ENCODE peak calls at places on chromosome 10, in nine cellular contexts. B is MCF 10A, H is colonic mucosa, S is H1, K is mesothelial cell of epicardium, W is GM10248, N is PC-9, D is RWPE1, O is left ventricle myocardium inferior. R is an unnamed sample.
A peak's percentile ranks its signal among the peaks of the same experiment; 100 is the strongest.

GRCh38 chr10:44936314-44936975 is 23.2 kb upstream of the RASSF4 start:
- DNase-seq in B (no peak), H (no peak), S (no peak), K (no peak), W (no peak), N (no peak), D (no peak), O (no peak), R (no peak)

GRCh38 chr10:8586504-8586903 is 532.0 kb downstream of the GATA3 start:
- DNase-seq in B (no peak), H (no peak), S (no peak), K (no peak), W (no peak), N (no peak), D (peak; percentile 7), O (no peak), R (no peak)

GRCh38 chr10:77636967-77637473 is 588 bp downstream of the KCNMA1 start:
- DNase-seq in B (no peak), H (no peak), S (no peak), K (no peak), W (no peak), N (no peak), D (no peak), O (no peak), R (no peak)

GRCh38 chr10:76082232-76082631 is 650.8 kb downstream of the LRMDA start:
- DNase-seq in B (peak; percentile 44), H (no peak), S (no peak), K (no peak), W (no peak), N (no peak), D (no peak), O (no peak), R (no peak)

GRCh38 chr10:5234106-5234877 is 37.7 kb downstream of the AKR1C4 start:
- DNase-seq in B (peak; percentile 96), H (peak; percentile 41), S (no peak), K (no peak), W (no peak), N (peak; percentile 84), D (peak; percentile 73), O (no peak), R (no peak)

GRCh38 chr10:5416981-5417380 is 4.6 kb downstream of the NET1 start:
- DNase-seq in B (no peak), H (no peak), S (no peak), K (no peak), W (no peak), N (no peak), D (no peak), O (no peak), R (no peak)

GRCh38 chr10:113060221-113061053 is 110.4 kb downstream of the TCF7L2 start:
- DNase-seq in B (no peak), H (peak; percentile 62), S (no peak), K (no peak), W (no peak), N (no peak), D (no peak), O (peak; percentile 78), R (no peak)

GRCh38 chr10:68365611-68366010 is 32.9 kb upstream of the PBLD start:
- DNase-seq in B (no peak), H (no peak), S (no peak), K (no peak), W (no peak), N (no peak), D (no peak), O (no peak), R (no peak)

GRCh38 chr10:100586959-100587358 is 51.2 kb downstream of the HIF1AN start:
- DNase-seq in B (no peak), H (no peak), S (no peak), K (no peak), W (no peak), N (no peak), D (no peak), O (no peak), R (no peak)

GRCh38 chr10:53690556-53691240 is 918.1 kb upstream of the MBL2 start:
- DNase-seq in B (no peak), H (no peak), S (no peak), K (no peak), W (no peak), N (no peak), D (no peak), O (no peak), R (no peak)

GRCh38 chr10:27658788-27659187 is 86.8 kb downstream of the MKX start:
- DNase-seq in B (no peak), H (no peak), S (no peak), K (no peak), W (no peak), N (no peak), D (peak; percentile 36), O (no peak), R (no peak)

GRCh38 chr10:8702181-8702580 is 647.7 kb downstream of the GATA3 start:
- DNase-seq in B (no peak), H (no peak), S (no peak), K (no peak), W (no peak), N (no peak), D (no peak), O (no peak), R (no peak)

GRCh38 chr10:110137142-110137545 is 70.3 kb upstream of the MXI1 start:
- DNase-seq in B (peak; percentile 74), H (no peak), S (no peak), K (no peak), W (peak; percentile 56), N (peak; percentile 57), D (peak; percentile 66), O (no peak), R (peak; percentile 60)

GRCh38 chr10:50788951-50789904 is 49.5 kb downstream of the ASAH2B start:
- DNase-seq in B (peak; percentile 59), H (no peak), S (no peak), K (no peak), W (peak; percentile 12), N (peak; percentile 47), D (peak; percentile 56), O (no peak), R (peak; percentile 20)

GRCh38 chr10:122407375-122408125 is 33.0 kb downstream of the PLEKHA1 start:
- DNase-seq in B (no peak), H (no peak), S (no peak), K (no peak), W (no peak), N (no peak), D (no peak), O (no peak), R (no peak)

GRCh38 chr10:103932996-103933395 is 15.0 kb upstream of the STN1 start:
- DNase-seq in B (no peak), H (no peak), S (no peak), K (no peak), W (no peak), N (no peak), D (no peak), O (no peak), R (no peak)

GRCh38 chr10:79359816-79360498 is 12.7 kb downstream of the PPIF start:
- DNase-seq in B (no peak), H (peak; percentile 16), S (no peak), K (no peak), W (peak; percentile 7), N (no peak), D (no peak), O (no peak), R (no peak)

DNA sequence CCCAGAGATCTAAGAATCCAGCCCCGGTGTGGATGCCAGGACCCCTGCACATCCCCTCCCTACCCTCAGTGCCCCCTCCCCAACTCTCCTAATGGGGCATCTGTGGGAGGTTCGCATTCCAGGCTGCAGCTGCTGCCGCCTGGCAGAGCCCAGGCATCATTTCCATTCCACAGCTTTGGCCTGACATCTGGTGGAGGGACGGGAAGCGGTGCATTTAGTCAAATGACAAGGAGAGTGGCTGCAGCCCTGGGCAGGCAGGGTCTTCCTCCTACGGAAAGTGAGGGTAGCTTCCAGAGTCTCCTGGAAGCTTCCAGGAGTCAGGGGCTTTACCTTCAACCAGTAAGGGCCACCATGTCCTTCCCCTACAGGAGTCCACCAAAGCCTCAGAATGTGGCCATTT is 30.8 kb downstream of the PRLHR start:
- DNase-seq in B (peak; percentile 44), H (no peak), S (no peak), K (no peak), W (no peak), N (no peak), D (peak; percentile 50), O (no peak), R (no peak)
- TF ChIP-seq CTCF in B (no peak), H (no peak), S (peak; percentile 74), K (no peak), W (no peak), N (peak; percentile 39), D (no peak), O (peak; percentile 35), R (no peak)

GRCh38 chr10:668786-669485 is 20.5 kb downstream of the DIP2C start:
- DNase-seq in B (no peak), H (no peak), S (no peak), K (no peak), W (no peak), N (no peak), D (no peak), O (no peak), R (no peak)
- TF ChIP-seq CTCF in B (no peak), H (no peak), S (no peak), K (no peak), W (no peak), N (no peak), D (no peak), O (no peak), R (no peak)

DNA sequence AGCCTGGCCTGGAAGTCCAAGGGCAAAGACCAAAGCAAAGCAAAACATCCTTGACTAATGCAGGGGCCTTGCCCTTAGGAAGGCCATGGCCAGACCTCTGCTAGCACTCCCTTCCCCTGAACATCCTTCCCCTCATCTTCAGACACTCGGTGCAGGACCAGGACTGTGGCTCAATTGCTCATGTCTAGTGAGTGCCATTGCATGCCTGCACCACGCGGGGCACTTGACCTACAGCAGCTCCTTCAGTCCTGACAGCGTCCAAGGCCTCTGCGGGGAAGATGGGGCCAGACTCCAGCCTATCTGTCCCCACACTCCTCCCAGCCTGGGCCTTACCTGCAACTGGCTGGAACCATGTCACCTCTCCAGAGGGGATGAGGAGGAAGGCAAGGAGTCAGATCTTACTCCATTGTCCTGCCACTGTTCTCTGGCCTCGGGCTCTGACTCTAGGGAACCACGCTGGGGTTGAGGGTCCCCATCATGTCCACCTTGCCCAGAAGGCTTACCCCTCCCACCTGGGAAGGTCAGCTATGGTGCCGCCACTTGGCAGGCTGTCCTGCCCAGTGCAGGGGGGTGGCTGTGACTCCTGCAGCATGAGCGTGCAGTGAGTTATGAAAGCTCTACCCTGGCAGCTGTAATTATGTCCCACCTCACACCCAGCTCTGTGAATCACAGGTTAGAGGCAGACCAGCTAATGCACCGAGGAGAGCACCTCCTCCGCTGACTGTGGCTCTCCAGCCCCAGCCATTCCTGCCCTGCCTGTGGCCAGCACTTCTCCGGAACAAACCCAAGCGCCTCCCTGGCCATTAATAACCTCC is 16.1 kb downstream of the DRGX start:
- DNase-seq in B (no peak), H (no peak), S (no peak), K (no peak), W (peak; percentile 26), N (no peak), D (peak; percentile 21), O (no peak), R (no peak)
- TF ChIP-seq CTCF in B (no peak), H (no peak), S (peak; percentile 33), K (no peak), W (no peak), N (peak; percentile 32), D (no peak), O (peak; percentile 42), R (no peak)

GRCh38 chr10:21797984-21798765 is 205.4 kb downstream of the DNAJC1 start:
- DNase-seq in B (no peak), H (no peak), S (no peak), K (no peak), W (no peak), N (no peak), D (no peak), O (no peak), R (no peak)
- TF ChIP-seq CTCF in B (no peak), H (no peak), S (no peak), K (no peak), W (no peak), N (no peak), D (no peak), O (no peak), R (no peak)

R was measured in GM13976.